ENCODE peak calls at places on chromosome 10, in eight cellular contexts. E is stomach, G is left lung, O is tibial artery, U is pancreas, S is hepatocyte, T is PC-3, I is Caco-2. B is an unnamed sample.

GRCh38 chr10:108132303-108132702 is 967.8 kb upstream of the SORCS1 start:
- DNase-seq in E (no peak), G (no peak), O (no peak), U (no peak), S (no peak), T (no peak), I (no peak), B (no peak)

GRCh38 chr10:89520711-89521110 is 14.7 kb downstream of the SLC16A12 start:
- DNase-seq in E (no peak), G (no peak), O (no peak), U (no peak), S (no peak), T (no peak), I (no peak), B (no peak)

GRCh38 chr10:99538287-99538917 is 5.7 kb downstream of the NKX2-3 start:
- DNase-seq in E (no peak), G (no peak), O (no peak), U (no peak), S (no peak), T (no peak), I (no peak), B (no peak)

GRCh38 chr10:75266945-75267344 is 31.2 kb upstream of the COMTD1 start:
- DNase-seq in E (no peak), G (no peak), O (no peak), U (no peak), S (no peak), T (peak; percentile 75), I (no peak), B (no peak)

GRCh38 chr10:49606981-49607535 is 3.1 kb upstream of the SLC18A3 start:
- DNase-seq in E (peak; percentile 39), G (peak; percentile 89), O (peak; percentile 54), U (peak; percentile 70), S (peak; percentile 91), T (peak; percentile 92), I (peak; percentile 93), B (no peak)

GRCh38 chr10:29239569-29240472 is 49.0 kb upstream of the LYZL1 start:
- DNase-seq in E (no peak), G (no peak), O (no peak), U (no peak), S (peak; percentile 39), T (peak; percentile 62), I (peak; percentile 78), B (no peak)

GRCh38 chr10:70070834-70071233 is 18.2 kb downstream of the MACROH2A2 start:
- DNase-seq in E (no peak), G (no peak), O (no peak), U (no peak), S (no peak), T (no peak), I (no peak), B (no peak)

GRCh38 chr10:25808372-25808771 is 125.7 kb upstream of the MYO3A start:
- DNase-seq in E (no peak), G (no peak), O (no peak), U (no peak), S (no peak), T (no peak), I (no peak), B (no peak)

GRCh38 chr10:74917481-74918077 is 91.2 kb downstream of the KAT6B start:
- DNase-seq in E (no peak), G (no peak), O (no peak), U (no peak), S (peak; percentile 22), T (peak; percentile 99), I (no peak), B (no peak)

GRCh38 chr10:76711374-76711997 is 926.1 kb downstream of the KCNMA1 start:
- DNase-seq in E (no peak), G (no peak), O (no peak), U (no peak), S (no peak), T (no peak), I (no peak), B (no peak)

GRCh38 chr10:125035136-125035535 is 93.2 kb downstream of the ZRANB1 start:
- DNase-seq in E (no peak), G (no peak), O (no peak), U (no peak), S (no peak), T (peak; percentile 90), I (no peak), B (no peak)

GRCh38 chr10:77428776-77429395 is 208.7 kb downstream of the KCNMA1 start:
- DNase-seq in E (peak; percentile 48), G (no peak), O (peak; percentile 70), U (peak; percentile 65), S (peak; percentile 74), T (peak; percentile 92), I (peak; percentile 60), B (peak; percentile 76)

GRCh38 chr10:112361951-112362770 is 11.8 kb upstream of the ACSL5 start:
- DNase-seq in E (peak; percentile 44), G (no peak), O (peak; percentile 79), U (no peak), S (no peak), T (peak; percentile 26), I (no peak), B (peak; percentile 28)

GRCh38 chr10:97896756-97897155 is 47.1 kb downstream of the GOLGA7B start:
- DNase-seq in E (no peak), G (no peak), O (no peak), U (no peak), S (no peak), T (no peak), I (no peak), B (no peak)

GRCh38 chr10:1217237-1217587 is 161.0 kb downstream of the WDR37 start:
- DNase-seq in E (no peak), G (no peak), O (no peak), U (no peak), S (no peak), T (no peak), I (no peak), B (no peak)

GRCh38 chr10:61039868-61040267 is 95.9 kb upstream of the RHOBTB1 start:
- DNase-seq in E (no peak), G (no peak), O (no peak), U (no peak), S (no peak), T (no peak), I (no peak), B (no peak)

GRCh38 chr10:89836840-89837172 is 135.4 kb downstream of the KIF20B start:
- DNase-seq in E (no peak), G (no peak), O (no peak), U (no peak), S (no peak), T (no peak), I (no peak), B (no peak)

DNA sequence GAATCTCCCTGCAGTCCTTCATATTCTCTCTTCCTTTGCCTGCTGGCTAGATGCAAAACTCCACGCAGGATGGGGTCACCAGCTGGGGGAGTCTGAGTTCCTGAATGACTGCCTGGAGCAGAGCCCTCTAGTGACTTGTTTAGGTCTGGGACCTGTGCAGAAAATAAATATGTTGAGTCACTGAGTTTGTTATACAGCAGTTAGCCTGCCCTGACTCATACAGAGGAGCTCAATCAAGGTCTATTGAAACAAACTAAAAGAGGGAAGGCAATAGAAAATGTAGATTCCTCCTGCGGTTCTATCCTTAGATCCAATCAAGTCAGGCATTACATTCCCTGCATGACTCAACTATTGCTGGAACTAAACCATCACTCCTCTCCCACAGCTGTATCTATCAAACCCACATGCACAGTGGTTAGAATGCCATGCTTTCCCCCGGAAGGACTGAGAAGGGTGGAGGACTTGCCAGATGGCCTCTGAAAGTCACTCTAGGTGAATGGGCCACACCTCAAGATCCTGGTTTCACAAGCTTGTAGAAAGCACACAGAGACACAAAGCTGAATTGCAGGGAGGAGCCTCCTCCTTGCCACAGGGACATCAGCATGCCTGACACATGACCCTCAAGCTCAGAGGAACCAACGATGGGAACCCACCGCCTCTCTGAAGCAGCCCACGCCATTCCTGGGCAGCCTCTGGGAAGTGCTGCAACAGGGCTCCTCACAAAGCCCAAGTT is 73.9 kb downstream of the SH3PXD2A start:
- DNase-seq in E (no peak), G (peak; percentile 31), O (no peak), U (no peak), S (peak; percentile 52), T (peak; percentile 89), I (peak; percentile 56), B (no peak)
- TF ChIP-seq CTCF in E (no peak), G (no peak), O (no peak), U (no peak), S (peak; percentile 29), T (peak; percentile 82), I (peak; percentile 35), B (no peak)

GRCh38 chr10:86483664-86484063 is 37.9 kb downstream of the WAPL start:
- DNase-seq in E (no peak), G (no peak), O (no peak), U (no peak), S (no peak), T (no peak), I (no peak), B (no peak)

GRCh38 chr10:86481761-86482160 is 39.8 kb downstream of the WAPL start:
- DNase-seq in E (no peak), G (no peak), O (no peak), U (no peak), S (no peak), T (no peak), I (no peak), B (no peak)

GRCh38 chr10:86489071-86489810 is 32.4 kb downstream of the WAPL start:
- DNase-seq in E (no peak), G (no peak), O (no peak), U (no peak), S (no peak), T (no peak), I (no peak), B (no peak)

GRCh38 chr10:86489960-86490612 is 31.5 kb downstream of the WAPL start:
- DNase-seq in E (no peak), G (no peak), O (no peak), U (no peak), S (no peak), T (no peak), I (no peak), B (no peak)

GRCh38 chr10:86486856-86487255 is 34.7 kb downstream of the WAPL start:
- DNase-seq in E (no peak), G (no peak), O (no peak), U (no peak), S (no peak), T (no peak), I (no peak), B (no peak)
- H3K4me3 ChIP-seq in E (no peak overlapping the region), G (no peak overlapping the region), O (no peak overlapping the region), U (no peak overlapping the region), S (no peak overlapping the region), T (no peak overlapping the region), I (no peak overlapping the region), B (no peak overlapping the region)

GRCh38 chr10:33196710-33197406 is 137.6 kb downstream of the NRP1 start:
- DNase-seq in E (peak; percentile 40), G (no peak), O (no peak), U (no peak), S (peak; percentile 40), T (no peak), I (peak; percentile 63), B (peak; percentile 29)
- H3K4me1 ChIP-seq in E (peaks cover 60% of the 10 kb centered on the region), G (peaks cover 32% of the 10 kb centered on the region), O (peaks cover 12% of the 10 kb centered on the region), U (peaks cover 44% of the 10 kb centered on the region), S (peaks cover 53% of the 10 kb centered on the region), T (peaks cover 83% of the 10 kb centered on the region), I (peaks cover 71% of the 10 kb centered on the region), B (no peaks in the 10 kb centered on the region)

GRCh38 chr10:37535459-37536246 is 321.8 kb downstream of the ZNF248 start:
- DNase-seq in E (no peak), G (no peak), O (no peak), U (no peak), S (no peak), T (peak; percentile 83), I (no peak), B (no peak)

DNA sequence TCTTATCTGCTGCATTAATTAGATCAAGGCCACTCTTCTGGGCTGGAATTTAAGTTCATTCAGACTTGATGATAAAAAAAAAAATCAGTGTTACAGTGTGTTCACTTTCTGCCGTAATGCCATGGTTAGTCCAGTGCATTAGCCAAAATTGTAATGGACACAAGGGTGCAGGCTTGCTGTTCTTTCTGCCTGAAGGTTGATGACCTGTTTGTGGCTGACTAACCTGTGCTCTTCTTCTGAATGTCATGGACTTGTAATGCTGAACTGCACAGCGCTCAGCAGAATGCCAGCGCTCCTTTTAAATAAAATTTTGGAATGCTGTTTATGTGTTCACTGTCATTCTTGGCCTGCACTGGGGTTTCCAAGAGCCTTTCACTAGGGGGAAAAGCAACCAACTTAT is 323.2 kb downstream of the ZNF248 start:
- DNase-seq in E (no peak), G (no peak), O (no peak), U (no peak), S (no peak), T (no peak), I (no peak), B (no peak)
- TF ChIP-seq CTCF in E (no peak), G (no peak), O (no peak), U (no peak), S (no peak), T (no peak), I (no peak), B (no peak)